ENCODE peak calls at places on chromosomes 7 and 10, in four cellular contexts. I, S, G and Q are unnamed samples.

GRCh38 chr7:114793155-114793849 is 128.6 kb upstream of the MDFIC start:
- DNase-seq in I (no peak), S (no peak), G (no peak), Q (no peak)

GRCh38 chr7:44100458-44101303 is 3.5 kb upstream of the AEBP1 start:
- DNase-seq in I (peak; percentile 96), S (peak; percentile 63), G (peak; percentile 78), Q (peak; percentile 89)

GRCh38 chr7:43501881-43502280 is 81.0 kb upstream of the STK17A start:
- DNase-seq in I (peak; percentile 93), S (no peak), G (no peak), Q (peak; percentile 58)

GRCh38 chr10:70585555-70586243 is 16.8 kb downstream of the PRF1 start:
- DNase-seq in I (no peak), S (no peak), G (no peak), Q (no peak)

GRCh38 chr10:60114765-60115586 is 208.6 kb upstream of the CCDC6 start:
- DNase-seq in I (peak; percentile 90), S (no peak), G (no peak), Q (peak; percentile 81)

GRCh38 chr10:48446785-48447184 is 140.3 kb downstream of the MAPK8 start:
- DNase-seq in I (no peak), S (no peak), G (peak; percentile 59), Q (no peak)

GRCh38 chr10:11147723-11148122 is 130.1 kb downstream of the CELF2 start:
- DNase-seq in I (no peak), S (peak; percentile 56), G (peak; percentile 83), Q (no peak)

GRCh38 chr10:128186959-128187787 is 61.0 kb upstream of the MKI67 start:
- DNase-seq in I (no peak), S (no peak), G (no peak), Q (no peak)

GRCh38 chr10:129552119-129552518 is 85.1 kb downstream of the MGMT start:
- DNase-seq in I (no peak), S (no peak), G (no peak), Q (no peak)

GRCh38 chr10:71970331-71970730 is 6.1 kb downstream of the CHST3 start:
- DNase-seq in I (no peak), S (no peak), G (peak; percentile 51), Q (peak; percentile 37)

GRCh38 chr10:64813391-64813790 is 1292.2 kb downstream of the REEP3 start:
- DNase-seq in I (peak; percentile 9), S (no peak), G (no peak), Q (no peak)

GRCh38 chr7:26500749-26501352 is 209.2 kb downstream of the SNX10 start:
- DNase-seq in I (peak; percentile 35), S (no peak), G (no peak), Q (peak; percentile 43)

GRCh38 chr7:75669579-75669978 is 69.2 kb downstream of the HIP1 start:
- DNase-seq in I (no peak), S (no peak), G (peak; percentile 1), Q (no peak)

GRCh38 chr7:153399554-153399940 is 640.0 kb downstream of the ACTR3B start:
- DNase-seq in I (no peak), S (no peak), G (no peak), Q (no peak)

GRCh38 chr10:104339469-104340098 is 1.3 kb upstream of the ITPRIP start:
- DNase-seq in I (peak; percentile 85), S (no peak), G (no peak), Q (peak; percentile 88)

GRCh38 chr7:3733541-3734140 is 432.6 kb downstream of the SDK1 start:
- DNase-seq in I (peak; percentile 12), S (no peak), G (no peak), Q (peak; percentile 74)

GRCh38 chr7:3464900-3465622 is 164.0 kb downstream of the SDK1 start:
- DNase-seq in I (no peak), S (no peak), G (no peak), Q (no peak)

GRCh38 chr10:24219963-24220362 is 11.0 kb downstream of the KIAA1217 start:
- DNase-seq in I (no peak), S (no peak), G (no peak), Q (no peak)

GRCh38 chr10:35916791-35917190 is 274.7 kb upstream of the FZD8 start:
- DNase-seq in I (peak; percentile 66), S (no peak), G (no peak), Q (peak; percentile 38)

GRCh38 chr7:48899932-48900331 is 24.4 kb upstream of the CDC14C start:
- DNase-seq in I (peak; percentile 5), S (no peak), G (no peak), Q (peak; percentile 3)

GRCh38 chr10:121593267-121593666 is 5.0 kb downstream of the FGFR2 start:
- DNase-seq in I (no peak), S (no peak), G (no peak), Q (no peak)

GRCh38 chr7:127486654-127487053 is 94.1 kb upstream of the ZNF800 start:
- DNase-seq in I (no peak), S (no peak), G (no peak), Q (no peak)

GRCh38 chr10:94349327-94349726 is 13.4 kb downstream of the NOC3L start:
- DNase-seq in I (peak; percentile 29), S (no peak), G (no peak), Q (no peak)